ENCODE peak calls at places on chromosomes 13 and 19, in five cellular contexts. H, Y, V, S and B are unnamed samples.

GRCh38 chr19:15198006-15198356 is 2.8 kb downstream of the NOTCH3 start:
- DNase-seq in H (no peak), V (no peak), S (no peak), Y (no peak), B (no peak)

GRCh38 chr19:45047188-45047797 is 8.4 kb downstream of the CLASRP start:
- DNase-seq in Y (no peak), S (no peak), V (no peak), H (no peak), B (no peak)

GRCh38 chr13:51856027-51856736 is 5.6 kb upstream of the CCDC70 start:
- DNase-seq in H (no peak), S (no peak), V (no peak), Y (no peak), B (no peak)

GRCh38 chr13:112775791-112776279 is 86.0 kb downstream of the ATP11A start:
- DNase-seq in S (no peak), Y (no peak), H (no peak), V (peak; percentile 31), B (no peak)

GRCh38 chr19:3919793-3920192 is 13.1 kb upstream of the NMRK2 start:
- DNase-seq in H (no peak), S (no peak), V (no peak), Y (no peak), B (no peak)

GRCh38 chr19:4537953-4538600 is 1.8 kb downstream of the LRG1 start:
- DNase-seq in S (peak; percentile 76), V (no peak), Y (no peak), H (no peak), B (no peak)

GRCh38 chr13:44331912-44332840 is 41.4 kb upstream of the SERP2 start:
- DNase-seq in V (peak; percentile 69), S (no peak), Y (peak; percentile 92), H (no peak), B (peak; percentile 88)

GRCh38 chr19:16371540-16371986 is 46.9 kb downstream of the KLF2 start:
- DNase-seq in V (peak; percentile 79), H (peak; percentile 72), Y (no peak), S (no peak), B (peak; percentile 81)

GRCh38 chr13:74250738-74251190 is 116.6 kb upstream of the KLF12 start:
- DNase-seq in H (no peak), S (no peak), V (no peak), Y (peak; percentile 42), B (no peak)

GRCh38 chr19:48239582-48240141 is 16.1 kb downstream of the CARD8 start:
- DNase-seq in Y (no peak), S (no peak), H (no peak), V (no peak), B (no peak)

GRCh38 chr13:72599148-72599743 is 128.2 kb downstream of the MZT1 start:
- DNase-seq in Y (no peak), V (no peak), H (no peak), S (no peak), B (no peak)

GRCh38 chr13:73722120-73722519 is 412.1 kb downstream of the KLF12 start:
- DNase-seq in S (no peak), Y (peak; percentile 46), H (no peak), V (no peak), B (no peak)

GRCh38 chr13:28340272-28340793 is 154.6 kb downstream of the FLT1 start:
- DNase-seq in S (no peak), Y (no peak), V (no peak), H (no peak), B (no peak)

GRCh38 chr19:29409121-29409862 is 116.5 kb upstream of the VSTM2B start:
- DNase-seq in S (no peak), V (no peak), Y (no peak), H (no peak), B (no peak)

GRCh38 chr13:114063545-114064515 is 68.6 kb downstream of the RASA3 start:
- DNase-seq in Y (peak; percentile 72), H (no peak), S (peak; percentile 61), V (peak; percentile 80), B (peak; percentile 85)